ENCODE peak calls at places on chromosomes 13 and 19, in six cellular contexts. One of them, this sample, is unnamed.

GRCh38 chr13:46804391-46804815 is 7.4 kb upstream of the ESD start:
- DNase-seq in heart left ventricle: no peak
- DNase-seq in PC-3: peak; percentile 91
- DNase-seq in H1: no peak
- DNase-seq in astrocyte: peak; percentile 97
- DNase-seq in heart right ventricle: no peak
- DNase-seq in this sample: peak; percentile 71

GRCh38 chr19:2015611-2015950 is at the start of gene BTBD2:
- DNase-seq in astrocyte: peak; percentile 80
- DNase-seq in heart left ventricle: peak; percentile 69
- DNase-seq in H1: no peak
- DNase-seq in heart right ventricle: peak; percentile 82
- DNase-seq in PC-3: peak; percentile 45
- DNase-seq in this sample: no peak

GRCh38 chr19:17576758-17577532 is 21.5 kb downstream of the COLGALT1 start:
- DNase-seq in heart left ventricle: no peak
- DNase-seq in H1: peak; percentile 98
- DNase-seq in PC-3: no peak
- DNase-seq in heart right ventricle: no peak
- DNase-seq in astrocyte: no peak
- DNase-seq in this sample: no peak

GRCh38 chr13:65653548-65654078 is 1576.5 kb downstream of the PCDH9 start:
- DNase-seq in heart right ventricle: no peak
- DNase-seq in H1: no peak
- DNase-seq in astrocyte: no peak
- DNase-seq in heart left ventricle: no peak
- DNase-seq in PC-3: no peak
- DNase-seq in this sample: no peak

GRCh38 chr13:109684836-109685602 is 101.4 kb downstream of the IRS2 start:
- DNase-seq in heart left ventricle: peak; percentile 61
- DNase-seq in heart right ventricle: peak; percentile 79
- DNase-seq in astrocyte: no peak
- DNase-seq in PC-3: peak; percentile 82
- DNase-seq in H1: no peak
- DNase-seq in this sample: no peak

GRCh38 chr13:66329988-66330429 is 900.1 kb downstream of the PCDH9 start:
- DNase-seq in heart right ventricle: no peak
- DNase-seq in PC-3: no peak
- DNase-seq in heart left ventricle: no peak
- DNase-seq in astrocyte: peak; percentile 3
- DNase-seq in H1: no peak
- DNase-seq in this sample: no peak

GRCh38 chr13:112907916-112908315 is 61.1 kb upstream of the MCF2L start:
- DNase-seq in PC-3: no peak
- DNase-seq in heart left ventricle: no peak
- DNase-seq in H1: no peak
- DNase-seq in astrocyte: no peak
- DNase-seq in heart right ventricle: no peak
- DNase-seq in this sample: no peak

GRCh38 chr13:98411617-98412310 is 165.1 kb downstream of the STK24 start:
- DNase-seq in H1: no peak
- DNase-seq in heart right ventricle: no peak
- DNase-seq in astrocyte: no peak
- DNase-seq in PC-3: no peak
- DNase-seq in heart left ventricle: peak; percentile 65
- DNase-seq in this sample: no peak

GRCh38 chr13:25345555-25345954 is 26.2 kb upstream of the ATP8A2 start:
- DNase-seq in H1: no peak
- DNase-seq in heart right ventricle: no peak
- DNase-seq in PC-3: no peak
- DNase-seq in astrocyte: no peak
- DNase-seq in heart left ventricle: no peak
- DNase-seq in this sample: no peak

GRCh38 chr13:40456397-40456958 is 210.0 kb downstream of the FOXO1 start:
- DNase-seq in heart right ventricle: no peak
- DNase-seq in astrocyte: no peak
- DNase-seq in PC-3: no peak
- DNase-seq in heart left ventricle: no peak
- DNase-seq in H1: no peak
- DNase-seq in this sample: no peak

GRCh38 chr13:73096173-73097117 is 37.6 kb downstream of the KLF5 start:
- DNase-seq in PC-3: peak; percentile 90
- DNase-seq in heart left ventricle: no peak
- DNase-seq in astrocyte: peak; percentile 55
- DNase-seq in heart right ventricle: no peak
- DNase-seq in H1: no peak
- DNase-seq in this sample: no peak

GRCh38 chr13:52348081-52348480 is 57.9 kb downstream of the THSD1 start:
- DNase-seq in heart right ventricle: peak; percentile 16
- DNase-seq in PC-3: no peak
- DNase-seq in H1: no peak
- DNase-seq in heart left ventricle: no peak
- DNase-seq in astrocyte: peak; percentile 97
- DNase-seq in this sample: peak; percentile 73

GRCh38 chr19:28744943-28745342 is 468.0 kb downstream of the UQCRFS1 start:
- DNase-seq in heart right ventricle: no peak
- DNase-seq in heart left ventricle: no peak
- DNase-seq in astrocyte: no peak
- DNase-seq in PC-3: no peak
- DNase-seq in H1: no peak
- DNase-seq in this sample: no peak

GRCh38 chr13:108983273-108983672 is 353.9 kb downstream of the MYO16 start:
- DNase-seq in PC-3: no peak
- DNase-seq in heart right ventricle: no peak
- DNase-seq in astrocyte: no peak
- DNase-seq in heart left ventricle: no peak
- DNase-seq in H1: no peak
- DNase-seq in this sample: no peak

GRCh38 chr13:102555914-102556553 is 40.8 kb upstream of the TPP2 start:
- DNase-seq in heart left ventricle: no peak
- DNase-seq in heart right ventricle: no peak
- DNase-seq in H1: no peak
- DNase-seq in astrocyte: peak; percentile 10
- DNase-seq in PC-3: peak; percentile 56
- DNase-seq in this sample: no peak

GRCh38 chr13:21676611-21677021 is 5.7 kb downstream of the FGF9 start:
- DNase-seq in astrocyte: no peak
- DNase-seq in heart left ventricle: peak; percentile 40
- DNase-seq in PC-3: no peak
- DNase-seq in H1: peak; percentile 71
- DNase-seq in heart right ventricle: no peak
- DNase-seq in this sample: no peak

GRCh38 chr13:110405597-110406450 is 98.7 kb downstream of the COL4A2 start:
- DNase-seq in heart left ventricle: no peak
- DNase-seq in H1: no peak
- DNase-seq in astrocyte: peak; percentile 96
- DNase-seq in heart right ventricle: no peak
- DNase-seq in PC-3: no peak
- DNase-seq in this sample: no peak

GRCh38 chr13:28355822-28356371 is 139.0 kb downstream of the FLT1 start:
- DNase-seq in PC-3: no peak
- DNase-seq in heart right ventricle: no peak
- DNase-seq in H1: no peak
- DNase-seq in heart left ventricle: no peak
- DNase-seq in astrocyte: peak; percentile 40
- DNase-seq in this sample: no peak

GRCh38 chr13:66037096-66037495 is 1193.0 kb downstream of the PCDH9 start:
- DNase-seq in astrocyte: no peak
- DNase-seq in H1: no peak
- DNase-seq in PC-3: no peak
- DNase-seq in heart right ventricle: no peak
- DNase-seq in heart left ventricle: no peak
- DNase-seq in this sample: no peak

GRCh38 chr13:112899618-112900600 is 69.1 kb upstream of the MCF2L start:
- DNase-seq in PC-3: no peak
- DNase-seq in heart right ventricle: no peak
- DNase-seq in H1: no peak
- DNase-seq in heart left ventricle: no peak
- DNase-seq in astrocyte: no peak
- DNase-seq in this sample: no peak

GRCh38 chr13:61128850-61129645 is 286.6 kb downstream of the PCDH20 start:
- DNase-seq in heart right ventricle: no peak
- DNase-seq in astrocyte: peak; percentile 18
- DNase-seq in H1: no peak
- DNase-seq in heart left ventricle: no peak
- DNase-seq in PC-3: peak; percentile 73
- DNase-seq in this sample: no peak

GRCh38 chr13:114035583-114036501 is 62.0 kb upstream of the C13orf46 start:
- DNase-seq in H1: no peak
- DNase-seq in heart right ventricle: no peak
- DNase-seq in PC-3: no peak
- DNase-seq in astrocyte: peak; percentile 46
- DNase-seq in heart left ventricle: no peak
- DNase-seq in this sample: no peak

GRCh38 chr19:19409235-19410030 is 4.0 kb downstream of the GATAD2A start:
- DNase-seq in heart right ventricle: no peak
- DNase-seq in astrocyte: no peak
- DNase-seq in H1: no peak
- DNase-seq in heart left ventricle: no peak
- DNase-seq in PC-3: peak; percentile 78
- DNase-seq in this sample: no peak

GRCh38 chr19:39212377-39212742 is 8.3 kb upstream of the SYCN start:
- DNase-seq in PC-3: peak; percentile 32
- DNase-seq in heart right ventricle: no peak
- DNase-seq in heart left ventricle: no peak
- DNase-seq in H1: peak; percentile 85
- DNase-seq in astrocyte: no peak
- DNase-seq in this sample: no peak

GRCh38 chr13:47437411-47437810 is 540.6 kb upstream of the HTR2A start:
- DNase-seq in heart right ventricle: no peak
- DNase-seq in H1: no peak
- DNase-seq in PC-3: no peak
- DNase-seq in heart left ventricle: no peak
- DNase-seq in astrocyte: peak; percentile 71
- DNase-seq in this sample: peak; percentile 67

GRCh38 chr19:50203281-50204080 is at the start of gene MYH14:
- DNase-seq in PC-3: peak; percentile 99
- DNase-seq in astrocyte: no peak
- DNase-seq in heart right ventricle: peak; percentile 85
- DNase-seq in H1: peak; percentile 96
- DNase-seq in heart left ventricle: peak; percentile 93
- DNase-seq in this sample: no peak

DNA sequence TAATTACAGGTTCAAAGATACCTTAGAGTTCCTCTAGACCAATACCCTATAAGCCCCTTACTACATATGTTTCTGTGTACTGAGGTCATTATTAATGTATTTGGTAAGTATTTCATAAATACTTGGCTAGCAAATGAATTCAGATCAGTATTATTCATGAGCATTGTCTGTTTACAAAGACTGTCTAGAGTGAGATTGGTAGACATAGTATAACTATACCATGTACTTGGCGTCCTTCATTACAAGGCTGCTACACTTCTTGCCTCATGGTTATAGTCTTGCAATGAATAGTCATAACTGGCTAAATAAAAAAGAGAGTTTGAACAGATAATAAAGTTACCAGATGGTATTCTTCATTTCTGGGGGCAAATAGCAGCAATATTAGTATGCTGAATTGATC is 12.1 kb downstream of the SETDB2 start:
- DNase-seq in H1: no peak
- DNase-seq in PC-3: no peak
- DNase-seq in heart right ventricle: no peak
- DNase-seq in astrocyte: no peak
- DNase-seq in heart left ventricle: no peak
- DNase-seq in this sample: no peak
- H3K4me3 ChIP-seq in H1: no peak overlapping the region
- H3K4me3 ChIP-seq in PC-3: no peak overlapping the region
- H3K4me3 ChIP-seq in heart right ventricle: no peak overlapping the region
- H3K4me3 ChIP-seq in astrocyte: no peak overlapping the region
- H3K4me3 ChIP-seq in heart left ventricle: no peak overlapping the region
- H3K4me3 ChIP-seq in this sample: no peak overlapping the region

DNA sequence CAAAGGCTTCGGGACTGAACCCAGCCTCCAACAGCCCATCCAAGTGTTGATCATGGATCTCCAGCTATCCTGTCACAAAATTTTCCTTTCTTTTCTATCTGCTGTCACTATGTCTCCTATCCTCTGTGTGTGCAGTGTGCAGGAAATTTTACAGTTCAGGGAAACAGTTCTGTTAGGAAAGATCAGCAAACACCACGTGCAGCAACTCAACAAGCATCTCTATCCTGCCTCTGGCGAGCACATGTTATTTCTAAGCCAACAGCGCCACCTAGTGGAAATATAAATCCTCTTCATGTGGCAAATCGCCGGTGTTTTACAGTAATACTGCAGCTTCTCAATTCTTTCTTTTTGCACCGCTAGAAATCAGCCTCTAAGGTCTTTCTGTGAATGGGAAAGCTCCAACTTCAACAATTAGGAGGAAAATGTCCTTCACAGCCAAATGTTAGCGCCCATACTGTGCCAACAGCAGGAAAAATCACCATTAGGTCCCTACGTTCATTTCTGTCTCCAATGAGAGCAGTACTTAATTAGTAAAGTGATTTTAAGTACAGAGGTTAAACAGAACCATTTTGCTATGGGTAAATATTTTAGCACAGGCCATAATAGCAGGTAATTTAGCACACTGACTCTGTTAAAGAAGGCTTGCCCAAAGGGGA is 21.3 kb upstream of the ZNF181 start:
- DNase-seq in H1: peak; percentile 51
- DNase-seq in PC-3: peak; percentile 77
- DNase-seq in astrocyte: peak; percentile 44
- DNase-seq in heart right ventricle: peak; percentile 76
- DNase-seq in heart left ventricle: peak; percentile 30
- DNase-seq in this sample: peak; percentile 10
- TF ChIP-seq CTCF in H1: peak; percentile 76
- TF ChIP-seq CTCF in PC-3: peak; percentile 70
- TF ChIP-seq CTCF in astrocyte: peak; percentile 56
- TF ChIP-seq CTCF in heart right ventricle: peak; percentile 85
- TF ChIP-seq CTCF in heart left ventricle: peak; percentile 81
- TF ChIP-seq CTCF in this sample: peak; percentile 50

GRCh38 chr13:99977912-99978780 is 3.4 kb upstream of the ZIC2 start:
- DNase-seq in astrocyte: no peak
- DNase-seq in heart left ventricle: no peak
- DNase-seq in heart right ventricle: no peak
- DNase-seq in PC-3: no peak
- DNase-seq in H1: peak; percentile 52
- DNase-seq in this sample: no peak
- H3K4me3 ChIP-seq in astrocyte: peak overlapping the region; percentile 1
- H3K4me3 ChIP-seq in heart left ventricle: no peak overlapping the region
- H3K4me3 ChIP-seq in heart right ventricle: no peak overlapping the region
- H3K4me3 ChIP-seq in PC-3: no peak overlapping the region
- H3K4me3 ChIP-seq in H1: peak overlapping the region; percentile 89
- H3K4me3 ChIP-seq in this sample: no peak overlapping the region

DNA sequence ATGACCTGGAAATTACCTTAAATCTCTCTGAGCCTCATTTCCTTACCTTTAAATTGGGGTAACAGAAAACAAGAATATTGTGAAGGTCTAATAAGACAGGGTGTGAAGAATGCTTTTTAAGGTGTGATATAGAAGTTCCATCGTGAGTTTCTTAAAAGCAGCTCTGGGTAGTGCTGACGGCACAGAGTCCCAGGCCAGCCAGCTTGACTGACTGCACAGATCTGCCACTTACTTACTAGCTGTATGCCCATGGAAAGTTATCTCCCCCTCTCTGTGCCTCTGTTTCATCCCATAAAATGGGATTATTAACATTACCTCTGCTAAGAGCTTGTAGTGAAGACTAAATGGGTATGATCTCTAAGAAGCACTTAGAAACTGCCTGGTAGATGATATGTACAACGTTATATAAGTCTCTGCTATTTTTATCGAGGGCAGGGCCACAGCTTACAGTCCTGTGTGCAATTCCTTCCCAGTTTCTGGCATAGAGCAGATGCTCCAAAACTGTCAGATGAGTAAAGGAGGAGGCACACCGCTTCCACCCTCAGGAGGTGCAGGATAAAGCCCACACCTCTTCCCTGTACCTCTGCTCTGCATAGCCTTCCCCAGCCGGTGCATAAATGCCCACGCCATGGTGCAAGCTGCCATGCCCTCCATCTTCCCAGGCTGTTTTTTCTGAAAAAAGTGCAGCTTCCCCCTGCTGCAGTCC is 99.6 kb downstream of the MBNL2 start:
- DNase-seq in PC-3: no peak
- DNase-seq in heart right ventricle: no peak
- DNase-seq in H1: no peak
- DNase-seq in astrocyte: no peak
- DNase-seq in heart left ventricle: no peak
- DNase-seq in this sample: no peak
- TF ChIP-seq CTCF in PC-3: no peak
- TF ChIP-seq CTCF in heart right ventricle: no peak
- TF ChIP-seq CTCF in H1: no peak
- TF ChIP-seq CTCF in astrocyte: no peak
- TF ChIP-seq CTCF in heart left ventricle: no peak
- TF ChIP-seq CTCF in this sample: no peak